ENCODE peak calls at places on chromosomes 2 and 18, in nine cellular contexts. One of them, this sample, is unnamed.

GRCh38 chr18:48663931-48664847 is 125.4 kb downstream of the CTIF start:
- DNase-seq in CD8-positive, alpha-beta T cell: peak; percentile 39
- DNase-seq in IMR-90: peak; percentile 36
- DNase-seq in OCI-LY7: peak; percentile 25
- DNase-seq in esophagus squamous epithelium: no peak
- DNase-seq in PC-9: no peak
- DNase-seq in lower lobe of right lung: peak; percentile 77
- DNase-seq in right cardiac atrium: peak; percentile 63
- DNase-seq in stomach: peak; percentile 73
- DNase-seq in this sample: peak; percentile 27

GRCh38 chr2:16855183-16855582 is 189.5 kb upstream of the CYRIA start:
- DNase-seq in CD8-positive, alpha-beta T cell: no peak
- DNase-seq in IMR-90: no peak
- DNase-seq in OCI-LY7: no peak
- DNase-seq in esophagus squamous epithelium: no peak
- DNase-seq in PC-9: no peak
- DNase-seq in lower lobe of right lung: no peak
- DNase-seq in right cardiac atrium: no peak
- DNase-seq in stomach: no peak
- DNase-seq in this sample: no peak

GRCh38 chr2:43343573-43344304 is 117.3 kb upstream of the ZFP36L2 start:
- DNase-seq in CD8-positive, alpha-beta T cell: no peak
- DNase-seq in IMR-90: peak; percentile 97
- DNase-seq in OCI-LY7: no peak
- DNase-seq in esophagus squamous epithelium: no peak
- DNase-seq in PC-9: no peak
- DNase-seq in lower lobe of right lung: no peak
- DNase-seq in right cardiac atrium: peak; percentile 78
- DNase-seq in stomach: peak; percentile 79
- DNase-seq in this sample: no peak

GRCh38 chr2:65663831-65664407 is 231.5 kb upstream of the SPRED2 start:
- DNase-seq in CD8-positive, alpha-beta T cell: no peak
- DNase-seq in IMR-90: no peak
- DNase-seq in OCI-LY7: no peak
- DNase-seq in esophagus squamous epithelium: no peak
- DNase-seq in PC-9: no peak
- DNase-seq in lower lobe of right lung: no peak
- DNase-seq in right cardiac atrium: no peak
- DNase-seq in stomach: no peak
- DNase-seq in this sample: no peak

GRCh38 chr18:21321711-21322110 is 79.7 kb downstream of the GREB1L start:
- DNase-seq in CD8-positive, alpha-beta T cell: no peak
- DNase-seq in IMR-90: no peak
- DNase-seq in OCI-LY7: no peak
- DNase-seq in esophagus squamous epithelium: no peak
- DNase-seq in PC-9: no peak
- DNase-seq in lower lobe of right lung: no peak
- DNase-seq in right cardiac atrium: no peak
- DNase-seq in stomach: no peak
- DNase-seq in this sample: no peak

GRCh38 chr18:6069103-6069502 is 173.8 kb upstream of the TMEM200C start:
- DNase-seq in CD8-positive, alpha-beta T cell: no peak
- DNase-seq in IMR-90: no peak
- DNase-seq in OCI-LY7: no peak
- DNase-seq in esophagus squamous epithelium: no peak
- DNase-seq in PC-9: no peak
- DNase-seq in lower lobe of right lung: no peak
- DNase-seq in right cardiac atrium: no peak
- DNase-seq in stomach: no peak
- DNase-seq in this sample: no peak

GRCh38 chr2:51994123-51994788 is 962.3 kb upstream of the NRXN1 start:
- DNase-seq in CD8-positive, alpha-beta T cell: no peak
- DNase-seq in IMR-90: no peak
- DNase-seq in OCI-LY7: no peak
- DNase-seq in esophagus squamous epithelium: no peak
- DNase-seq in PC-9: peak; percentile 33
- DNase-seq in lower lobe of right lung: no peak
- DNase-seq in right cardiac atrium: no peak
- DNase-seq in stomach: no peak
- DNase-seq in this sample: no peak

GRCh38 chr18:6207119-6207518 is 207.6 kb downstream of the L3MBTL4 start:
- DNase-seq in CD8-positive, alpha-beta T cell: no peak
- DNase-seq in IMR-90: peak; percentile 19
- DNase-seq in OCI-LY7: no peak
- DNase-seq in esophagus squamous epithelium: no peak
- DNase-seq in PC-9: no peak
- DNase-seq in lower lobe of right lung: no peak
- DNase-seq in right cardiac atrium: no peak
- DNase-seq in stomach: peak; percentile 55
- DNase-seq in this sample: no peak

GRCh38 chr2:203594541-203594940 is 59.4 kb upstream of the RAPH1 start:
- DNase-seq in CD8-positive, alpha-beta T cell: no peak
- DNase-seq in IMR-90: peak; percentile 68
- DNase-seq in OCI-LY7: no peak
- DNase-seq in esophagus squamous epithelium: no peak
- DNase-seq in PC-9: peak; percentile 70
- DNase-seq in lower lobe of right lung: no peak
- DNase-seq in right cardiac atrium: no peak
- DNase-seq in stomach: no peak
- DNase-seq in this sample: no peak

GRCh38 chr2:65025453-65026128 is 30.6 kb upstream of the CEP68 start:
- DNase-seq in CD8-positive, alpha-beta T cell: no peak
- DNase-seq in IMR-90: no peak
- DNase-seq in OCI-LY7: peak; percentile 55
- DNase-seq in esophagus squamous epithelium: no peak
- DNase-seq in PC-9: no peak
- DNase-seq in lower lobe of right lung: no peak
- DNase-seq in right cardiac atrium: no peak
- DNase-seq in stomach: no peak
- DNase-seq in this sample: no peak

GRCh38 chr2:3670376-3670775 is 12.4 kb downstream of the ALLC start:
- DNase-seq in CD8-positive, alpha-beta T cell: no peak
- DNase-seq in IMR-90: no peak
- DNase-seq in OCI-LY7: no peak
- DNase-seq in esophagus squamous epithelium: no peak
- DNase-seq in PC-9: no peak
- DNase-seq in lower lobe of right lung: no peak
- DNase-seq in right cardiac atrium: no peak
- DNase-seq in stomach: no peak
- DNase-seq in this sample: no peak

GRCh38 chr2:237122214-237122666 is 36.6 kb downstream of the COPS8 start:
- DNase-seq in CD8-positive, alpha-beta T cell: peak; percentile 27
- DNase-seq in IMR-90: peak; percentile 87
- DNase-seq in OCI-LY7: peak; percentile 47
- DNase-seq in esophagus squamous epithelium: no peak
- DNase-seq in PC-9: peak; percentile 55
- DNase-seq in lower lobe of right lung: peak; percentile 71
- DNase-seq in right cardiac atrium: peak; percentile 75
- DNase-seq in stomach: peak; percentile 60
- DNase-seq in this sample: peak; percentile 15

GRCh38 chr18:41690332-41691110 is 264.5 kb upstream of the PIK3C3 start:
- DNase-seq in CD8-positive, alpha-beta T cell: no peak
- DNase-seq in IMR-90: no peak
- DNase-seq in OCI-LY7: no peak
- DNase-seq in esophagus squamous epithelium: no peak
- DNase-seq in PC-9: no peak
- DNase-seq in lower lobe of right lung: no peak
- DNase-seq in right cardiac atrium: no peak
- DNase-seq in stomach: no peak
- DNase-seq in this sample: no peak

DNA sequence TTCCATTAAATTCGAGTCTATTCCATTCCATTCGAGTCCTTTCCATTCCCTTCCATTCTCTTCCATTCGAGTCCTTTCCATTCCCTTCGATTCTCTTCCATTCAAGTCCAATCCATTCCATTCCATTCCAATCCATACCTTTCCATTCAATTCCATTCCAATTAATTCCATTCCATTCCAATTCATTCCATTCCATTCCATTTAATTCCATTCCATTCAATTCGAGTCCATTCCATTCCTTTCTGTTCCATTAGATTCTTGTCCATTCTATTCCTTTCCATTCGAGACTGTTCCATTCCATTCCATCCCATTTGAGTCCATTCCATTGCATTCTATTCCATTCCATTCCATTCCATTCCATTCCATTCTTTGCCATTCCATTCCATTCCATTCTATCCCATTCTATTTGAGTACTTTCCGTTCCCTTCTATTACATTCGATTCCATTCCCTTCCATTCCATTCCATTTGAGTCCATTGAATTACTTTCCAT is 1130.0 kb downstream of the RPIA start:
- DNase-seq in CD8-positive, alpha-beta T cell: no peak
- DNase-seq in IMR-90: no peak
- DNase-seq in OCI-LY7: no peak
- DNase-seq in esophagus squamous epithelium: no peak
- DNase-seq in PC-9: no peak
- DNase-seq in lower lobe of right lung: no peak
- DNase-seq in right cardiac atrium: no peak
- DNase-seq in stomach: no peak
- DNase-seq in this sample: no peak
- H3K9me3 ChIP-seq in CD8-positive, alpha-beta T cell: peaks cover 11% of the 10 kb centered on the region
- H3K9me3 ChIP-seq in IMR-90: peaks cover 42% of the 10 kb centered on the region
- H3K9me3 ChIP-seq in OCI-LY7: peaks cover 45% of the 10 kb centered on the region
- H3K9me3 ChIP-seq in esophagus squamous epithelium: peaks cover 5% of the 10 kb centered on the region
- H3K9me3 ChIP-seq in PC-9: peaks cover 73% of the 10 kb centered on the region
- H3K9me3 ChIP-seq in lower lobe of right lung: no peaks in the 10 kb centered on the region
- H3K9me3 ChIP-seq in right cardiac atrium: no peaks in the 10 kb centered on the region
- H3K9me3 ChIP-seq in stomach: peaks cover 19% of the 10 kb centered on the region
- H3K9me3 ChIP-seq in this sample: peaks cover 31% of the 10 kb centered on the region

GRCh38 chr2:379778-380177 is 91.9 kb upstream of the ALKAL2 start:
- DNase-seq in CD8-positive, alpha-beta T cell: no peak
- DNase-seq in IMR-90: no peak
- DNase-seq in OCI-LY7: no peak
- DNase-seq in esophagus squamous epithelium: no peak
- DNase-seq in PC-9: no peak
- DNase-seq in lower lobe of right lung: no peak
- DNase-seq in right cardiac atrium: no peak
- DNase-seq in stomach: no peak
- DNase-seq in this sample: no peak

GRCh38 chr2:383173-383572 is 95.3 kb upstream of the ALKAL2 start:
- DNase-seq in CD8-positive, alpha-beta T cell: no peak
- DNase-seq in IMR-90: no peak
- DNase-seq in OCI-LY7: no peak
- DNase-seq in esophagus squamous epithelium: no peak
- DNase-seq in PC-9: no peak
- DNase-seq in lower lobe of right lung: no peak
- DNase-seq in right cardiac atrium: no peak
- DNase-seq in stomach: no peak
- DNase-seq in this sample: no peak

GRCh38 chr2:383888-384287 is 96.0 kb upstream of the ALKAL2 start:
- DNase-seq in CD8-positive, alpha-beta T cell: no peak
- DNase-seq in IMR-90: no peak
- DNase-seq in OCI-LY7: no peak
- DNase-seq in esophagus squamous epithelium: no peak
- DNase-seq in PC-9: peak; percentile 70
- DNase-seq in lower lobe of right lung: no peak
- DNase-seq in right cardiac atrium: no peak
- DNase-seq in stomach: no peak
- DNase-seq in this sample: no peak

GRCh38 chr2:381919-382833 is 94.3 kb upstream of the ALKAL2 start:
- DNase-seq in CD8-positive, alpha-beta T cell: no peak
- DNase-seq in IMR-90: no peak
- DNase-seq in OCI-LY7: no peak
- DNase-seq in esophagus squamous epithelium: no peak
- DNase-seq in PC-9: no peak
- DNase-seq in lower lobe of right lung: no peak
- DNase-seq in right cardiac atrium: no peak
- DNase-seq in stomach: no peak
- DNase-seq in this sample: no peak

GRCh38 chr2:381181-381580 is 93.3 kb upstream of the ALKAL2 start:
- DNase-seq in CD8-positive, alpha-beta T cell: no peak
- DNase-seq in IMR-90: no peak
- DNase-seq in OCI-LY7: no peak
- DNase-seq in esophagus squamous epithelium: no peak
- DNase-seq in PC-9: no peak
- DNase-seq in lower lobe of right lung: no peak
- DNase-seq in right cardiac atrium: no peak
- DNase-seq in stomach: no peak
- DNase-seq in this sample: no peak
- H3K9me3 ChIP-seq in CD8-positive, alpha-beta T cell: peaks cover 6% of the 10 kb centered on the region
- H3K9me3 ChIP-seq in IMR-90: peaks cover 34% of the 10 kb centered on the region
- H3K9me3 ChIP-seq in OCI-LY7: no peaks in the 10 kb centered on the region
- H3K9me3 ChIP-seq in esophagus squamous epithelium: no peaks in the 10 kb centered on the region
- H3K9me3 ChIP-seq in PC-9: peaks cover 12% of the 10 kb centered on the region
- H3K9me3 ChIP-seq in lower lobe of right lung: peaks cover 8% of the 10 kb centered on the region
- H3K9me3 ChIP-seq in right cardiac atrium: no peaks in the 10 kb centered on the region
- H3K9me3 ChIP-seq in stomach: no peaks in the 10 kb centered on the region
- H3K9me3 ChIP-seq in this sample: peaks cover 3% of the 10 kb centered on the region

GRCh38 chr2:62283147-62283546 is 87.2 kb downstream of the B3GNT2 start:
- DNase-seq in CD8-positive, alpha-beta T cell: no peak
- DNase-seq in IMR-90: no peak
- DNase-seq in OCI-LY7: no peak
- DNase-seq in esophagus squamous epithelium: no peak
- DNase-seq in PC-9: no peak
- DNase-seq in lower lobe of right lung: no peak
- DNase-seq in right cardiac atrium: no peak
- DNase-seq in stomach: no peak
- DNase-seq in this sample: no peak
- H3K9me3 ChIP-seq in CD8-positive, alpha-beta T cell: peaks cover 8% of the 10 kb centered on the region
- H3K9me3 ChIP-seq in IMR-90: peaks cover 9% of the 10 kb centered on the region
- H3K9me3 ChIP-seq in OCI-LY7: peaks cover 42% of the 10 kb centered on the region
- H3K9me3 ChIP-seq in esophagus squamous epithelium: no peaks in the 10 kb centered on the region
- H3K9me3 ChIP-seq in PC-9: peaks cover 24% of the 10 kb centered on the region
- H3K9me3 ChIP-seq in lower lobe of right lung: peaks cover 11% of the 10 kb centered on the region
- H3K9me3 ChIP-seq in right cardiac atrium: no peaks in the 10 kb centered on the region
- H3K9me3 ChIP-seq in stomach: peaks cover 7% of the 10 kb centered on the region
- H3K9me3 ChIP-seq in this sample: no peaks in the 10 kb centered on the region

GRCh38 chr18:35637226-35637625 is 55.7 kb downstream of the GALNT1 start:
- DNase-seq in CD8-positive, alpha-beta T cell: no peak
- DNase-seq in IMR-90: no peak
- DNase-seq in OCI-LY7: no peak
- DNase-seq in esophagus squamous epithelium: no peak
- DNase-seq in PC-9: no peak
- DNase-seq in lower lobe of right lung: no peak
- DNase-seq in right cardiac atrium: no peak
- DNase-seq in stomach: no peak
- DNase-seq in this sample: no peak
- H3K9me3 ChIP-seq in CD8-positive, alpha-beta T cell: no peaks in the 10 kb centered on the region
- H3K9me3 ChIP-seq in IMR-90: no peaks in the 10 kb centered on the region
- H3K9me3 ChIP-seq in OCI-LY7: no peaks in the 10 kb centered on the region
- H3K9me3 ChIP-seq in esophagus squamous epithelium: no peaks in the 10 kb centered on the region
- H3K9me3 ChIP-seq in PC-9: no peaks in the 10 kb centered on the region
- H3K9me3 ChIP-seq in lower lobe of right lung: no peaks in the 10 kb centered on the region
- H3K9me3 ChIP-seq in right cardiac atrium: no peaks in the 10 kb centered on the region
- H3K9me3 ChIP-seq in stomach: no peaks in the 10 kb centered on the region
- H3K9me3 ChIP-seq in this sample: no peaks in the 10 kb centered on the region